ENCODE peak calls at places on chromosomes 4 and X, in ten cellular contexts. One of them, this sample, is unnamed.

GRCh38 chr4:128686810-128687209 is 122.7 kb upstream of the JADE1 start:
- DNase-seq in dorsolateral prefrontal cortex: no peak
- DNase-seq in ascending aorta: no peak
- DNase-seq in HL-60: no peak
- DNase-seq in cardiac muscle cell: no peak
- DNase-seq in K562: no peak
- DNase-seq in endothelial cell: no peak
- DNase-seq in OCI-LY7: no peak
- DNase-seq in H9: no peak
- DNase-seq in colonic mucosa: no peak
- DNase-seq in this sample: no peak

GRCh38 chrX:50469206-50469605 is 1.4 kb downstream of the DGKK start:
- DNase-seq in HL-60: no peak
- DNase-seq in ascending aorta: no peak
- DNase-seq in endothelial cell: no peak
- DNase-seq in H9: peak; percentile 30
- DNase-seq in K562: no peak
- DNase-seq in dorsolateral prefrontal cortex: no peak
- DNase-seq in cardiac muscle cell: no peak
- DNase-seq in OCI-LY7: no peak
- DNase-seq in colonic mucosa: no peak
- DNase-seq in this sample: no peak

GRCh38 chrX:151073767-151074166 is 90.6 kb downstream of the HMGB3 start:
- DNase-seq in OCI-LY7: no peak
- DNase-seq in cardiac muscle cell: no peak
- DNase-seq in dorsolateral prefrontal cortex: no peak
- DNase-seq in HL-60: no peak
- DNase-seq in H9: no peak
- DNase-seq in endothelial cell: no peak
- DNase-seq in colonic mucosa: no peak
- DNase-seq in K562: no peak
- DNase-seq in ascending aorta: no peak
- DNase-seq in this sample: no peak

GRCh38 chr4:66585767-66586166 is 915.5 kb upstream of the EPHA5 start:
- DNase-seq in HL-60: no peak
- DNase-seq in dorsolateral prefrontal cortex: no peak
- DNase-seq in cardiac muscle cell: no peak
- DNase-seq in H9: no peak
- DNase-seq in endothelial cell: no peak
- DNase-seq in OCI-LY7: peak; percentile 5
- DNase-seq in ascending aorta: no peak
- DNase-seq in colonic mucosa: no peak
- DNase-seq in K562: no peak
- DNase-seq in this sample: no peak

GRCh38 chr4:38387348-38387747 is 276.7 kb upstream of the KLF3 start:
- DNase-seq in endothelial cell: no peak
- DNase-seq in H9: no peak
- DNase-seq in OCI-LY7: no peak
- DNase-seq in HL-60: no peak
- DNase-seq in cardiac muscle cell: peak; percentile 97
- DNase-seq in ascending aorta: peak; percentile 15
- DNase-seq in K562: no peak
- DNase-seq in dorsolateral prefrontal cortex: peak; percentile 15
- DNase-seq in colonic mucosa: peak; percentile 78
- DNase-seq in this sample: no peak

GRCh38 chr4:55554453-55555030 is 7.8 kb upstream of the CLOCK start:
- DNase-seq in OCI-LY7: peak; percentile 40
- DNase-seq in H9: no peak
- DNase-seq in K562: no peak
- DNase-seq in ascending aorta: no peak
- DNase-seq in HL-60: no peak
- DNase-seq in cardiac muscle cell: peak; percentile 71
- DNase-seq in dorsolateral prefrontal cortex: no peak
- DNase-seq in colonic mucosa: no peak
- DNase-seq in endothelial cell: no peak
- DNase-seq in this sample: peak; percentile 31

GRCh38 chrX:102835504-102836146 is 101.4 kb upstream of the RAB40AL start:
- DNase-seq in endothelial cell: peak; percentile 13
- DNase-seq in H9: peak; percentile 37
- DNase-seq in HL-60: peak; percentile 14
- DNase-seq in K562: peak; percentile 11
- DNase-seq in colonic mucosa: no peak
- DNase-seq in OCI-LY7: peak; percentile 4
- DNase-seq in cardiac muscle cell: peak; percentile 51
- DNase-seq in ascending aorta: no peak
- DNase-seq in dorsolateral prefrontal cortex: peak; percentile 24
- DNase-seq in this sample: peak; percentile 2

GRCh38 chr4:25229804-25230203 is 4.0 kb upstream of the PI4K2B start:
- DNase-seq in HL-60: no peak
- DNase-seq in colonic mucosa: no peak
- DNase-seq in OCI-LY7: no peak
- DNase-seq in endothelial cell: no peak
- DNase-seq in dorsolateral prefrontal cortex: no peak
- DNase-seq in cardiac muscle cell: no peak
- DNase-seq in H9: no peak
- DNase-seq in K562: no peak
- DNase-seq in ascending aorta: no peak
- DNase-seq in this sample: no peak

GRCh38 chr4:139084425-139085093 is 69.0 kb downstream of the NOCT start:
- DNase-seq in HL-60: no peak
- DNase-seq in ascending aorta: no peak
- DNase-seq in OCI-LY7: no peak
- DNase-seq in cardiac muscle cell: no peak
- DNase-seq in H9: no peak
- DNase-seq in dorsolateral prefrontal cortex: no peak
- DNase-seq in K562: no peak
- DNase-seq in endothelial cell: peak; percentile 90
- DNase-seq in colonic mucosa: no peak
- DNase-seq in this sample: no peak

GRCh38 chr4:24248674-24249644 is 335.4 kb downstream of the DHX15 start:
- DNase-seq in OCI-LY7: no peak
- DNase-seq in HL-60: no peak
- DNase-seq in dorsolateral prefrontal cortex: no peak
- DNase-seq in K562: no peak
- DNase-seq in ascending aorta: no peak
- DNase-seq in colonic mucosa: no peak
- DNase-seq in cardiac muscle cell: peak; percentile 6
- DNase-seq in endothelial cell: no peak
- DNase-seq in H9: no peak
- DNase-seq in this sample: no peak

GRCh38 chr4:15592799-15593198 is 62.4 kb downstream of the FBXL5 start:
- DNase-seq in H9: no peak
- DNase-seq in HL-60: no peak
- DNase-seq in ascending aorta: no peak
- DNase-seq in colonic mucosa: no peak
- DNase-seq in dorsolateral prefrontal cortex: no peak
- DNase-seq in K562: no peak
- DNase-seq in endothelial cell: no peak
- DNase-seq in OCI-LY7: no peak
- DNase-seq in cardiac muscle cell: no peak
- DNase-seq in this sample: no peak

GRCh38 chr4:140098481-140099132 is 55.4 kb downstream of the MAML3 start:
- DNase-seq in dorsolateral prefrontal cortex: no peak
- DNase-seq in K562: no peak
- DNase-seq in ascending aorta: no peak
- DNase-seq in HL-60: no peak
- DNase-seq in OCI-LY7: no peak
- DNase-seq in H9: no peak
- DNase-seq in colonic mucosa: no peak
- DNase-seq in endothelial cell: no peak
- DNase-seq in cardiac muscle cell: peak; percentile 85
- DNase-seq in this sample: no peak

GRCh38 chrX:148443216-148443615 is 57.2 kb upstream of the AFF2 start:
- DNase-seq in endothelial cell: no peak
- DNase-seq in H9: no peak
- DNase-seq in OCI-LY7: no peak
- DNase-seq in colonic mucosa: no peak
- DNase-seq in HL-60: no peak
- DNase-seq in cardiac muscle cell: no peak
- DNase-seq in dorsolateral prefrontal cortex: no peak
- DNase-seq in K562: no peak
- DNase-seq in ascending aorta: no peak
- DNase-seq in this sample: no peak

GRCh38 chr4:56310401-56310800 is 76.9 kb downstream of the AASDH start:
- DNase-seq in OCI-LY7: peak; percentile 8
- DNase-seq in cardiac muscle cell: no peak
- DNase-seq in K562: no peak
- DNase-seq in dorsolateral prefrontal cortex: no peak
- DNase-seq in HL-60: no peak
- DNase-seq in H9: no peak
- DNase-seq in endothelial cell: no peak
- DNase-seq in colonic mucosa: no peak
- DNase-seq in ascending aorta: no peak
- DNase-seq in this sample: no peak

GRCh38 chr4:161554372-161554990 is 609.3 kb downstream of the FSTL5 start:
- DNase-seq in colonic mucosa: no peak
- DNase-seq in K562: no peak
- DNase-seq in cardiac muscle cell: peak; percentile 2
- DNase-seq in HL-60: no peak
- DNase-seq in ascending aorta: no peak
- DNase-seq in dorsolateral prefrontal cortex: no peak
- DNase-seq in endothelial cell: no peak
- DNase-seq in H9: no peak
- DNase-seq in OCI-LY7: no peak
- DNase-seq in this sample: no peak

GRCh38 chrX:122363112-122363511 is 821.0 kb upstream of the GRIA3 start:
- DNase-seq in ascending aorta: no peak
- DNase-seq in colonic mucosa: no peak
- DNase-seq in H9: peak; percentile 39
- DNase-seq in endothelial cell: no peak
- DNase-seq in cardiac muscle cell: no peak
- DNase-seq in dorsolateral prefrontal cortex: no peak
- DNase-seq in HL-60: no peak
- DNase-seq in K562: no peak
- DNase-seq in OCI-LY7: no peak
- DNase-seq in this sample: no peak
- TF ChIP-seq CTCF in ascending aorta: no peak
- TF ChIP-seq CTCF in colonic mucosa: no peak
- TF ChIP-seq CTCF in H9: peak; percentile 35
- TF ChIP-seq CTCF in endothelial cell: no peak
- TF ChIP-seq CTCF in cardiac muscle cell: no peak
- TF ChIP-seq CTCF in dorsolateral prefrontal cortex: no peak
- TF ChIP-seq CTCF in HL-60: no peak
- TF ChIP-seq CTCF in K562: no peak
- TF ChIP-seq CTCF in OCI-LY7: no peak
- TF ChIP-seq CTCF in this sample: no peak

DNA sequence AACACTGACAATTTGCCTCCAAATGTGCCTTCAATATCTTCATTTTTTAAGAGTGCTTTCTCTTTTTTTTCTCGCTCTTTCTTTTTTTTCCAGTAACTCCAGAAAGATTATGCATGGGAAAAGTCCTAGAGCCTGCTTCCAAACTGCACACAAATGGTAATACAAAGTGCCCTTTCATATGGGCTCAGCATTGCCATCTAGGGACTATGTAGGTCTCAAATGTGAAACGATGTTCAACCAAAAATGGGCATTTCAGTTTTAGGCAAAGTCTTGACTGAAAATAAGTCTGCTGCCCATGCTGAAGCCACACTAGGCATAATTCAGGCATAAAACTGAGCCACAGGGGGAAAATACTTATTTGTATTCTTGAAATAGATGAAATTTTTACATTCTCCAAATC is 65.6 kb downstream of the SYNPO2 start:
- DNase-seq in cardiac muscle cell: peak; percentile 67
- DNase-seq in colonic mucosa: no peak
- DNase-seq in HL-60: no peak
- DNase-seq in ascending aorta: no peak
- DNase-seq in dorsolateral prefrontal cortex: no peak
- DNase-seq in K562: no peak
- DNase-seq in H9: no peak
- DNase-seq in OCI-LY7: peak; percentile 4
- DNase-seq in endothelial cell: no peak
- DNase-seq in this sample: no peak
- TF ChIP-seq CTCF in cardiac muscle cell: peak; percentile 51
- TF ChIP-seq CTCF in colonic mucosa: no peak
- TF ChIP-seq CTCF in HL-60: no peak
- TF ChIP-seq CTCF in ascending aorta: no peak
- TF ChIP-seq CTCF in dorsolateral prefrontal cortex: peak; percentile 36
- TF ChIP-seq CTCF in K562: no peak
- TF ChIP-seq CTCF in H9: peak; percentile 9
- TF ChIP-seq CTCF in OCI-LY7: peak; percentile 47
- TF ChIP-seq CTCF in endothelial cell: no peak
- TF ChIP-seq CTCF in this sample: no peak

DNA sequence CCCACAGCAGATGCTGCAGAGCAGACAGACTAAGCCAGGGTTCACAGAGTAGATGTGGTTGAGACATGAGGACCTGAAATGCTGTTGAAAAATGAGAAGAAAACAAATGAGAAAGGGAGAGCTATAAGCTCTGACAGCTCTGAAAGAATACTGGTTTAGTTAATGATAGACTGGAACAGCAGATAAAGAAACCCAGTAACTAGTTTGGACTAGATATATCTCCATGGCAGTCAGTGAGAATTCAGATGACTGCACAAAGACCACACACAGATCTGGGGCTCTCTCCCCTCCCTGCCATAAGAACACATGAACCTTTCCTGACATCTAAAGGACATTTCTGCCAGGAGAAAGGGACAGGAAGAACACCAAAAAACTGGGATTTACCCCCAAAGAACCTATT is 8.2 kb downstream of the NAA11 start:
- DNase-seq in endothelial cell: no peak
- DNase-seq in H9: no peak
- DNase-seq in K562: no peak
- DNase-seq in ascending aorta: no peak
- DNase-seq in OCI-LY7: no peak
- DNase-seq in dorsolateral prefrontal cortex: no peak
- DNase-seq in cardiac muscle cell: no peak
- DNase-seq in HL-60: no peak
- DNase-seq in colonic mucosa: no peak
- DNase-seq in this sample: no peak
- TF ChIP-seq CTCF in endothelial cell: no peak
- TF ChIP-seq CTCF in H9: no peak
- TF ChIP-seq CTCF in K562: no peak
- TF ChIP-seq CTCF in ascending aorta: no peak
- TF ChIP-seq CTCF in OCI-LY7: no peak
- TF ChIP-seq CTCF in dorsolateral prefrontal cortex: no peak
- TF ChIP-seq CTCF in cardiac muscle cell: no peak
- TF ChIP-seq CTCF in HL-60: no peak
- TF ChIP-seq CTCF in colonic mucosa: no peak
- TF ChIP-seq CTCF in this sample: no peak

GRCh38 chr4:176927117-176927516 is 134.4 kb upstream of the VEGFC start:
- DNase-seq in H9: no peak
- DNase-seq in endothelial cell: no peak
- DNase-seq in colonic mucosa: no peak
- DNase-seq in HL-60: no peak
- DNase-seq in cardiac muscle cell: no peak
- DNase-seq in dorsolateral prefrontal cortex: no peak
- DNase-seq in ascending aorta: no peak
- DNase-seq in K562: no peak
- DNase-seq in OCI-LY7: no peak
- DNase-seq in this sample: no peak

GRCh38 chr4:176924238-176924637 is 131.5 kb upstream of the VEGFC start:
- DNase-seq in dorsolateral prefrontal cortex: no peak
- DNase-seq in cardiac muscle cell: no peak
- DNase-seq in H9: no peak
- DNase-seq in K562: no peak
- DNase-seq in HL-60: no peak
- DNase-seq in colonic mucosa: no peak
- DNase-seq in OCI-LY7: no peak
- DNase-seq in ascending aorta: no peak
- DNase-seq in endothelial cell: no peak
- DNase-seq in this sample: no peak

GRCh38 chr4:176925962-176926361 is 133.2 kb upstream of the VEGFC start:
- DNase-seq in endothelial cell: no peak
- DNase-seq in colonic mucosa: no peak
- DNase-seq in OCI-LY7: no peak
- DNase-seq in ascending aorta: no peak
- DNase-seq in H9: no peak
- DNase-seq in dorsolateral prefrontal cortex: no peak
- DNase-seq in cardiac muscle cell: no peak
- DNase-seq in K562: no peak
- DNase-seq in HL-60: no peak
- DNase-seq in this sample: no peak

GRCh38 chr4:176927664-176928063 is 134.9 kb upstream of the VEGFC start:
- DNase-seq in K562: no peak
- DNase-seq in dorsolateral prefrontal cortex: no peak
- DNase-seq in HL-60: no peak
- DNase-seq in colonic mucosa: no peak
- DNase-seq in ascending aorta: no peak
- DNase-seq in H9: no peak
- DNase-seq in endothelial cell: no peak
- DNase-seq in OCI-LY7: no peak
- DNase-seq in cardiac muscle cell: peak; percentile 79
- DNase-seq in this sample: no peak
- TF ChIP-seq CTCF in K562: no peak
- TF ChIP-seq CTCF in dorsolateral prefrontal cortex: no peak
- TF ChIP-seq CTCF in HL-60: no peak
- TF ChIP-seq CTCF in colonic mucosa: no peak
- TF ChIP-seq CTCF in ascending aorta: no peak
- TF ChIP-seq CTCF in H9: no peak
- TF ChIP-seq CTCF in endothelial cell: no peak
- TF ChIP-seq CTCF in OCI-LY7: no peak
- TF ChIP-seq CTCF in cardiac muscle cell: no peak
- TF ChIP-seq CTCF in this sample: no peak

This sample was measured in GM20000.